ENCODE peak calls at places on chromosomes 3 and 15, in seven cellular contexts. X is brain microvascular endothelial cell, R is HFF-Myc, H is AG04450, D is neural progenitor cell, W is tibial artery, Q is fibroblast of villous mesenchyme. Z is an unnamed sample.

GRCh38 chr3:122030381-122031122 is 8.5 kb upstream of the ILDR1 start:
- DNase-seq in H (no peak), W (no peak), Q (peak; percentile 20), R (peak; percentile 3), X (peak; percentile 31), D (no peak), Z (no peak)

GRCh38 chr15:66288796-66289195 is 4.6 kb upstream of the DIS3L start:
- DNase-seq in D (no peak), W (no peak), R (no peak), Q (peak; percentile 40), H (peak; percentile 18), X (peak; percentile 13), Z (no peak)

GRCh38 chr15:96234109-96234892 is 96.2 kb upstream of the NR2F2 start:
- DNase-seq in D (no peak), H (no peak), R (peak; percentile 45), X (no peak), W (peak; percentile 26), Q (peak; percentile 51), Z (no peak)

GRCh38 chr15:101637549-101638318 is 14.4 kb downstream of the TM2D3 start:
- DNase-seq in H (no peak), W (no peak), D (no peak), Q (peak; percentile 11), X (no peak), R (no peak), Z (no peak)

GRCh38 chr15:89303986-89304385 is 30.6 kb downstream of the POLG start:
- DNase-seq in H (no peak), Q (no peak), X (no peak), W (no peak), D (no peak), R (no peak), Z (no peak)

GRCh38 chr3:102671005-102671404 is 236.2 kb downstream of the ZPLD1 start:
- DNase-seq in Q (no peak), D (no peak), H (no peak), R (no peak), W (no peak), X (no peak), Z (no peak)

GRCh38 chr3:130671545-130671944 is 75.1 kb downstream of the PIK3R4 start:
- DNase-seq in W (no peak), H (no peak), D (no peak), R (no peak), X (no peak), Q (no peak), Z (no peak)

GRCh38 chr3:63037116-63037515 is 161.9 kb upstream of the CADPS start:
- DNase-seq in X (no peak), Q (no peak), R (no peak), W (no peak), H (no peak), D (no peak), Z (no peak)

GRCh38 chr3:157127831-157128767 is 31.8 kb downstream of the CCNL1 start:
- DNase-seq in H (peak; percentile 27), X (peak; percentile 89), D (no peak), Q (peak; percentile 84), R (no peak), W (peak; percentile 77), Z (no peak)

GRCh38 chr3:172750069-172750367 is 508 bp upstream of the ECT2 start:
- DNase-seq in X (peak; percentile 1), W (no peak), H (no peak), D (no peak), Q (no peak), R (no peak), Z (no peak)

GRCh38 chr3:148175215-148175614 is 522.5 kb upstream of the AGTR1 start:
- DNase-seq in X (no peak), H (no peak), Q (peak; percentile 2), R (no peak), D (no peak), W (no peak), Z (no peak)

GRCh38 chr15:63501256-63502089 is 2.9 kb upstream of the USP3 start:
- DNase-seq in R (peak; percentile 77), H (peak; percentile 78), Q (peak; percentile 86), W (peak; percentile 86), D (peak; percentile 48), X (peak; percentile 88), Z (no peak)

GRCh38 chr3:67655364-67656121 is 1.1 kb upstream of the SUCLG2 start:
- DNase-seq in X (peak; percentile 5), W (peak; percentile 29), R (no peak), Q (no peak), D (no peak), H (no peak), Z (no peak)

GRCh38 chr15:88630141-88630721 is 8.6 kb upstream of the ISG20 start:
- DNase-seq in W (peak; percentile 22), Q (no peak), H (no peak), D (no peak), X (no peak), R (no peak), Z (no peak)

GRCh38 chr15:41483115-41483514 is 10.6 kb upstream of the ITPKA start:
- DNase-seq in X (no peak), W (no peak), D (no peak), R (no peak), Q (no peak), H (no peak), Z (no peak)

GRCh38 chr3:170233532-170233931 is 11.3 kb downstream of the PRKCI start:
- DNase-seq in W (no peak), D (no peak), H (peak; percentile 68), R (no peak), X (peak; percentile 28), Q (peak; percentile 98), Z (no peak)

GRCh38 chr15:26648676-26649075 is 124.2 kb downstream of the GABRB3 start:
- DNase-seq in W (no peak), R (no peak), H (no peak), X (no peak), D (no peak), Q (no peak), Z (no peak)

GRCh38 chr3:11273945-11274344 is 1.7 kb downstream of the ATG7 start:
- DNase-seq in X (no peak), R (no peak), Q (peak; percentile 58), H (no peak), W (peak; percentile 30), D (no peak), Z (no peak)

GRCh38 chr3:135473449-135473848 is 492.1 kb upstream of the PPP2R3A start:
- DNase-seq in R (no peak), X (no peak), H (no peak), Q (no peak), W (no peak), D (no peak), Z (no peak)

GRCh38 chr15:31372635-31373091 is 46.0 kb downstream of the KLF13 start:
- DNase-seq in D (peak; percentile 73), H (peak; percentile 34), X (peak; percentile 47), W (peak; percentile 54), R (peak; percentile 63), Q (peak; percentile 95), Z (no peak)

GRCh38 chr3:184040010-184040409 is 8.5 kb downstream of the HTR3D start:
- DNase-seq in X (peak; percentile 31), H (no peak), W (no peak), D (peak; percentile 39), Q (peak; percentile 23), R (no peak), Z (no peak)

GRCh38 chr15:52491460-52491859 is 37.2 kb downstream of the MYO5A start:
- DNase-seq in W (no peak), D (no peak), Q (peak; percentile 51), X (no peak), H (no peak), R (no peak), Z (no peak)

GRCh38 chr15:37040072-37040742 is 60.1 kb downstream of the MEIS2 start:
- DNase-seq in R (no peak), D (no peak), X (no peak), Q (no peak), H (no peak), W (no peak), Z (no peak)

GRCh38 chr3:145145461-145145860 is 1015.5 kb downstream of the PLOD2 start:
- DNase-seq in X (peak; percentile 5), W (no peak), H (no peak), Q (no peak), R (no peak), D (no peak), Z (no peak)

GRCh38 chr15:59443341-59444081 is 5.5 kb downstream of the FAM81A start:
- DNase-seq in R (no peak), X (no peak), D (peak; percentile 22), W (no peak), H (no peak), Q (no peak), Z (no peak)

GRCh38 chr15:68368731-68369435 is 63.1 kb downstream of the ITGA11 start:
- DNase-seq in X (no peak), W (no peak), R (no peak), Q (no peak), D (no peak), H (no peak), Z (no peak)

GRCh38 chr3:194556086-194557056 is 69.6 kb upstream of the ATP13A3 start:
- DNase-seq in Q (peak; percentile 27), H (no peak), W (no peak), X (no peak), D (no peak), R (no peak), Z (no peak)
- H3K4me3 ChIP-seq in Q (no peak overlapping the region), H (no peak overlapping the region), W (no peak overlapping the region), X (no peak overlapping the region), D (no peak overlapping the region), R (no peak overlapping the region), Z (no peak overlapping the region)

DNA sequence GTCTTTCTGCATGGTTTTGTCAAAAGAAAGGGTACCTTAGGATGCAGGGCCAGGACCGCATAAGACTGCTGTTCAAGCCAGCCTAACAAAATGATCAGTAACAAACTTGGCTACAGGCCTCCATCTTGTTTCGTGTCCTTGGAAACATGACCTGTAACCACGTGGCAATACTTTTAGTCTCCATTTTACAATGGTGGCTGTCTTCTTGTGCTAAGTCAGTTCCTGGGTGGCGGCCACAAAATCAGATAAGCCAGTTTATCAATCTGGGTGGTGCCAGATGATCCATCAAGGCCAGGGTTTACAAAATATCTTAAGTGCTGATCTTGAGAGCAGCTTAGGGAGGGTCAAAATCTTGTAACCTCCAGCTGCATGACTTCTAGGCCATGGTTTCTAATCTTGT is 57.1 kb upstream of the GK5 start:
- DNase-seq in W (no peak), H (no peak), Q (no peak), D (no peak), X (no peak), R (no peak), Z (no peak)
- TF ChIP-seq CTCF in W (no peak), H (no peak), Q (no peak), D (no peak), X (no peak), R (no peak), Z (no peak)

GRCh38 chr3:32626650-32627049 is 56.0 kb upstream of the DYNC1LI1 start:
- DNase-seq in H (no peak), Q (no peak), D (no peak), X (no peak), W (no peak), R (no peak), Z (no peak)

GRCh38 chr3:32630266-32630665 is 54.7 kb upstream of the CNOT10 start:
- DNase-seq in Q (peak; percentile 8), W (no peak), R (no peak), X (no peak), H (no peak), D (no peak), Z (no peak)
- H3K4me3 ChIP-seq in Q (no peak overlapping the region), W (no peak overlapping the region), R (no peak overlapping the region), X (no peak overlapping the region), H (no peak overlapping the region), D (no peak overlapping the region), Z (no peak overlapping the region)

DNA sequence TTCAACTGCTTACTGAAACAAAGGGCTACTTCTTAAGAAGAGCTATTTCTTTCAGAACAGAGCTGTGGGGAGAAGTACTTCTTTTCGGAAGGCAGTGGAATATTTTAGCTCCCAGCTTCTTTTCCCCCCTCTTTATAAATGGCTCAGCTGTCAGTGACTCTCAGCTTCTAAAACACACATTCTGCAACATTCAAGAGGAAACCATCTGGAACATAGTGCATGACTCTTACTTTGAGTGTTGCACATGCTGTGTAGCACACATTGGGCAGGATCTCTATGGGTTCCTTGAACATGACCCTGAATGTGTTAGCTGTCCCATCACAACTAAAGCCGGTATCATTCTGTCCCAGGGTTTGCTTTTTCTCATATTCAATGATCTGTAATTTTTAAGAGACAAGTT is 7.0 kb upstream of the C15orf40 start:
- DNase-seq in D (no peak), H (no peak), Q (no peak), W (no peak), R (no peak), X (no peak), Z (no peak)
- TF ChIP-seq CTCF in D (no peak), H (no peak), Q (no peak), W (no peak), R (no peak), X (no peak), Z (no peak)